ENCODE peak calls at places on chromosomes 1 and 21, in seven cellular contexts. G, N, Z, D, P, J and T are unnamed samples.

GRCh38 chr1:209080170-209080781 is 503.2 kb upstream of the CAMK1G start:
- DNase-seq in G (peak), N (no peak), Z (no peak), D (no peak), P (no peak), J (peak), T (no peak)

GRCh38 chr21:43304621-43305335 is 122.2 kb downstream of the SIK1 start:
- DNase-seq in G (no peak), N (peak), Z (no peak), D (no peak), P (no peak), J (no peak), T (no peak)

GRCh38 chr1:156707486-156708244 is 2.3 kb upstream of the CRABP2 start:
- DNase-seq in G (no peak), N (no peak), Z (no peak), D (no peak), P (no peak), J (peak), T (no peak)

GRCh38 chr1:2088434-2088833 is 38.2 kb downstream of the PRKCZ start:
- DNase-seq in G (peak), N (no peak), Z (no peak), D (no peak), P (no peak), J (peak), T (no peak)

GRCh38 chr21:37580690-37581089 is 214.1 kb downstream of the DYRK1A start:
- DNase-seq in G (no peak), N (no peak), Z (no peak), D (no peak), P (no peak), J (peak), T (no peak)

GRCh38 chr1:186286615-186287317 is 88.3 kb downstream of the TPR start:
- DNase-seq in G (no peak), N (no peak), Z (no peak), D (no peak), P (no peak), J (peak), T (no peak)

GRCh38 chr1:52542085-52542688 is 10.7 kb downstream of the TUT4 start:
- DNase-seq in G (no peak), N (no peak), Z (no peak), D (no peak), P (no peak), J (no peak), T (no peak)

GRCh38 chr1:214660900-214661299 is 57.9 kb downstream of the CENPF start:
- DNase-seq in G (peak), N (peak), Z (peak), D (no peak), P (no peak), J (peak), T (peak)

GRCh38 chr1:61334718-61335589 is 252.6 kb downstream of the NFIA start:
- DNase-seq in G (no peak), N (peak), Z (no peak), D (no peak), P (peak), J (no peak), T (peak)

GRCh38 chr1:160210563-160210962 is 5.4 kb downstream of the PEA15 start:
- DNase-seq in G (no peak), N (no peak), Z (no peak), D (no peak), P (no peak), J (no peak), T (no peak)

GRCh38 chr1:84247425-84248220 is 53.9 kb upstream of the SAMD13 start:
- DNase-seq in G (peak), N (no peak), Z (no peak), D (no peak), P (no peak), J (peak), T (no peak)

GRCh38 chr21:32426592-32427051 is 14.1 kb downstream of the EVA1C start:
- DNase-seq in G (no peak), N (no peak), Z (no peak), D (no peak), P (no peak), J (peak), T (peak)

GRCh38 chr1:88892146-88892877 is 945 bp upstream of the GTF2B start:
- DNase-seq in G (peak), N (no peak), Z (peak), D (peak), P (no peak), J (peak), T (peak)

GRCh38 chr1:225766967-225767413 is 10.6 kb upstream of the SRP9 start:
- DNase-seq in G (peak), N (peak), Z (no peak), D (no peak), P (peak), J (peak), T (no peak)

GRCh38 chr1:215146252-215146975 is 63.9 kb downstream of the KCNK2 start:
- DNase-seq in G (peak), N (no peak), Z (peak), D (no peak), P (no peak), J (peak), T (peak)

GRCh38 chr1:153534933-153535663 is 693 bp downstream of the S100A6 start:
- DNase-seq in G (peak), N (peak), Z (no peak), D (no peak), P (peak), J (peak), T (no peak)

GRCh38 chr1:229015791-229016190 is 255.1 kb upstream of the RAB4A start:
- DNase-seq in G (no peak), N (peak), Z (no peak), D (no peak), P (no peak), J (no peak), T (no peak)

GRCh38 chr1:183685112-183685713 is 32.1 kb upstream of the APOBEC4 start:
- DNase-seq in G (peak), N (no peak), Z (no peak), D (peak), P (no peak), J (peak), T (peak)

GRCh38 chr1:88802950-88803349 is 88.4 kb downstream of the GTF2B start:
- DNase-seq in G (peak), N (no peak), Z (no peak), D (no peak), P (no peak), J (peak), T (no peak)

GRCh38 chr1:19461352-19461645 is 24.0 kb downstream of the CAPZB start:
- DNase-seq in G (no peak), N (no peak), Z (no peak), D (no peak), P (no peak), J (no peak), T (no peak)

GRCh38 chr1:7550981-7551380 is 220.1 kb upstream of the VAMP3 start:
- DNase-seq in G (peak), N (peak), Z (no peak), D (no peak), P (no peak), J (no peak), T (no peak)

GRCh38 chr1:70718086-70718630 is 307.1 kb downstream of the CTH start:
- DNase-seq in G (no peak), N (no peak), Z (no peak), D (peak), P (no peak), J (no peak), T (no peak)

GRCh38 chr1:183932412-183932811 is 105.1 kb downstream of the COLGALT2 start:
- DNase-seq in G (peak), N (peak), Z (no peak), D (no peak), P (peak), J (peak), T (peak)

GRCh38 chr1:159798893-159799292 is 3.3 kb upstream of the FCRL6 start:
- DNase-seq in G (peak), N (peak), Z (peak), D (peak), P (peak), J (peak), T (peak)

GRCh38 chr1:194208674-194209073 is 1022.3 kb upstream of the B3GALT2 start:
- DNase-seq in G (no peak), N (no peak), Z (no peak), D (no peak), P (no peak), J (no peak), T (no peak)

GRCh38 chr1:179876289-179876715 is 1.3 kb downstream of the TOR1AIP2 start:
- DNase-seq in G (peak), N (no peak), Z (no peak), D (no peak), P (no peak), J (peak), T (no peak)

GRCh38 chr1:201634261-201634660 is 95.3 kb downstream of the NAV1 start:
- DNase-seq in G (no peak), N (no peak), Z (no peak), D (no peak), P (no peak), J (peak), T (no peak)